ENCODE peak calls at places on chromosomes 6 and 20, in nine cellular contexts. One of them, this sample, is unnamed.

GRCh38 chr6:170092826-170093225 is 198.1 kb downstream of the DLL1 start:
- DNase-seq in IMR-90: no peak
- DNase-seq in spleen: peak; percentile 36
- DNase-seq in BJ: no peak
- DNase-seq in endothelial cell of umbilical vein: no peak
- DNase-seq in Panc1: no peak
- DNase-seq in OCI-LY7: no peak
- DNase-seq in fibroblast of lung: no peak
- DNase-seq in Peyer's patch: no peak
- DNase-seq in this sample: no peak

GRCh38 chr20:444862-445426 is 17.4 kb downstream of the TBC1D20 start:
- DNase-seq in IMR-90: peak; percentile 60
- DNase-seq in spleen: no peak
- DNase-seq in BJ: peak; percentile 39
- DNase-seq in endothelial cell of umbilical vein: peak; percentile 42
- DNase-seq in Panc1: no peak
- DNase-seq in OCI-LY7: no peak
- DNase-seq in fibroblast of lung: peak; percentile 40
- DNase-seq in Peyer's patch: no peak
- DNase-seq in this sample: peak; percentile 10

GRCh38 chr6:38715016-38715809 is at the start of gene DNAH8:
- DNase-seq in IMR-90: no peak
- DNase-seq in spleen: peak; percentile 75
- DNase-seq in BJ: no peak
- DNase-seq in endothelial cell of umbilical vein: no peak
- DNase-seq in Panc1: no peak
- DNase-seq in OCI-LY7: no peak
- DNase-seq in fibroblast of lung: peak; percentile 18
- DNase-seq in Peyer's patch: no peak
- DNase-seq in this sample: no peak

GRCh38 chr6:147390909-147391536 is 117.5 kb upstream of the SAMD5 start:
- DNase-seq in IMR-90: peak; percentile 39
- DNase-seq in spleen: no peak
- DNase-seq in BJ: no peak
- DNase-seq in endothelial cell of umbilical vein: peak; percentile 52
- DNase-seq in Panc1: no peak
- DNase-seq in OCI-LY7: peak; percentile 25
- DNase-seq in fibroblast of lung: peak; percentile 15
- DNase-seq in Peyer's patch: no peak
- DNase-seq in this sample: peak; percentile 34

GRCh38 chr6:128694303-128695009 is 174.1 kb upstream of the PTPRK start:
- DNase-seq in IMR-90: no peak
- DNase-seq in spleen: no peak
- DNase-seq in BJ: no peak
- DNase-seq in endothelial cell of umbilical vein: peak; percentile 38
- DNase-seq in Panc1: no peak
- DNase-seq in OCI-LY7: no peak
- DNase-seq in fibroblast of lung: no peak
- DNase-seq in Peyer's patch: no peak
- DNase-seq in this sample: no peak

GRCh38 chr6:105798057-105798456 is 288.1 kb upstream of the PRDM1 start:
- DNase-seq in IMR-90: peak; percentile 81
- DNase-seq in spleen: no peak
- DNase-seq in BJ: peak; percentile 97
- DNase-seq in endothelial cell of umbilical vein: no peak
- DNase-seq in Panc1: no peak
- DNase-seq in OCI-LY7: no peak
- DNase-seq in fibroblast of lung: peak; percentile 37
- DNase-seq in Peyer's patch: no peak
- DNase-seq in this sample: no peak

GRCh38 chr6:105326216-105326615 is 76.7 kb downstream of the PREP start:
- DNase-seq in IMR-90: peak; percentile 76
- DNase-seq in spleen: no peak
- DNase-seq in BJ: peak; percentile 26
- DNase-seq in endothelial cell of umbilical vein: peak; percentile 76
- DNase-seq in Panc1: no peak
- DNase-seq in OCI-LY7: no peak
- DNase-seq in fibroblast of lung: peak; percentile 90
- DNase-seq in Peyer's patch: no peak
- DNase-seq in this sample: no peak

GRCh38 chr6:43089467-43089866 is 13.4 kb downstream of the PTK7 start:
- DNase-seq in IMR-90: no peak
- DNase-seq in spleen: peak; percentile 2
- DNase-seq in BJ: no peak
- DNase-seq in endothelial cell of umbilical vein: no peak
- DNase-seq in Panc1: no peak
- DNase-seq in OCI-LY7: no peak
- DNase-seq in fibroblast of lung: no peak
- DNase-seq in Peyer's patch: no peak
- DNase-seq in this sample: no peak

GRCh38 chr6:161583561-161583960 is 309.7 kb upstream of the AGPAT4 start:
- DNase-seq in IMR-90: no peak
- DNase-seq in spleen: no peak
- DNase-seq in BJ: no peak
- DNase-seq in endothelial cell of umbilical vein: no peak
- DNase-seq in Panc1: no peak
- DNase-seq in OCI-LY7: no peak
- DNase-seq in fibroblast of lung: no peak
- DNase-seq in Peyer's patch: no peak
- DNase-seq in this sample: peak; percentile 52

GRCh38 chr20:35523298-35523888 is 6.1 kb downstream of the C20orf173 start:
- DNase-seq in IMR-90: no peak
- DNase-seq in spleen: no peak
- DNase-seq in BJ: no peak
- DNase-seq in endothelial cell of umbilical vein: no peak
- DNase-seq in Panc1: no peak
- DNase-seq in OCI-LY7: peak; percentile 41
- DNase-seq in fibroblast of lung: no peak
- DNase-seq in Peyer's patch: peak; percentile 37
- DNase-seq in this sample: peak; percentile 12

GRCh38 chr6:138662474-138662873 is 111.1 kb upstream of the CCDC28A start:
- DNase-seq in IMR-90: peak; percentile 73
- DNase-seq in spleen: no peak
- DNase-seq in BJ: no peak
- DNase-seq in endothelial cell of umbilical vein: no peak
- DNase-seq in Panc1: peak; percentile 82
- DNase-seq in OCI-LY7: no peak
- DNase-seq in fibroblast of lung: peak; percentile 22
- DNase-seq in Peyer's patch: no peak
- DNase-seq in this sample: peak; percentile 99

GRCh38 chr6:139981810-139982550 is 607.5 kb upstream of the CITED2 start:
- DNase-seq in IMR-90: peak; percentile 80
- DNase-seq in spleen: no peak
- DNase-seq in BJ: no peak
- DNase-seq in endothelial cell of umbilical vein: peak; percentile 82
- DNase-seq in Panc1: peak; percentile 59
- DNase-seq in OCI-LY7: no peak
- DNase-seq in fibroblast of lung: peak; percentile 61
- DNase-seq in Peyer's patch: no peak
- DNase-seq in this sample: peak; percentile 39

GRCh38 chr6:104682722-104683643 is 176.7 kb downstream of the HACE1 start:
- DNase-seq in IMR-90: peak; percentile 59
- DNase-seq in spleen: peak; percentile 86
- DNase-seq in BJ: no peak
- DNase-seq in endothelial cell of umbilical vein: peak; percentile 56
- DNase-seq in Panc1: no peak
- DNase-seq in OCI-LY7: peak; percentile 63
- DNase-seq in fibroblast of lung: peak; percentile 39
- DNase-seq in Peyer's patch: peak; percentile 27
- DNase-seq in this sample: peak; percentile 40

GRCh38 chr6:133191323-133191722 is 49.8 kb upstream of the EYA4 start:
- DNase-seq in IMR-90: no peak
- DNase-seq in spleen: no peak
- DNase-seq in BJ: no peak
- DNase-seq in endothelial cell of umbilical vein: no peak
- DNase-seq in Panc1: no peak
- DNase-seq in OCI-LY7: no peak
- DNase-seq in fibroblast of lung: no peak
- DNase-seq in Peyer's patch: no peak
- DNase-seq in this sample: no peak
- TF ChIP-seq CTCF in IMR-90: no peak
- TF ChIP-seq CTCF in spleen: no peak
- TF ChIP-seq CTCF in BJ: no peak
- TF ChIP-seq CTCF in endothelial cell of umbilical vein: no peak
- TF ChIP-seq CTCF in Panc1: no peak
- TF ChIP-seq CTCF in OCI-LY7: no peak
- TF ChIP-seq CTCF in fibroblast of lung: no peak
- TF ChIP-seq CTCF in Peyer's patch: no peak
- TF ChIP-seq CTCF in this sample: no peak

DNA sequence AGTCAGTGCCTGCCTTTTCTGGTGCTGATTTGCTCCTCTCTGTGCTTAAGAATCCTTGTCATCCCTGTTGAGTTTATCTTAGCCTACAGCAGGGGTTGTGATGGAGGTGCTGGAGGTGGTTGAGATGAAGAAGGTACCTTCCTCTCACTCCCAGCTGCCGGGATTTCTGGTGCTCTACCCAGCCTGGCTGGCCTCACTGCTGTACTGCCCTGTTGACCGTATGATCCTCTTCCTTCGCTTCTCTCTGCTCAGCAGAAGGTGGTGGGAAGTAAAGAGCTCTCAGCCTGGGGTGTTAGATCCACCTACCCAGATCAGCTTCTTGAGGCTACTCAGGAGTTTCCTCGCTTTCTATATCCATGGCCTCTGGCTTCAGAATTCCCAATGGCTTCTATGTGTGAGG is 101.0 kb upstream of the NXT1 start:
- DNase-seq in IMR-90: no peak
- DNase-seq in spleen: peak; percentile 35
- DNase-seq in BJ: no peak
- DNase-seq in endothelial cell of umbilical vein: no peak
- DNase-seq in Panc1: no peak
- DNase-seq in OCI-LY7: no peak
- DNase-seq in fibroblast of lung: no peak
- DNase-seq in Peyer's patch: no peak
- DNase-seq in this sample: no peak
- H3K36me3 ChIP-seq in IMR-90: no peaks in the 10 kb centered on the region
- H3K36me3 ChIP-seq in spleen: no peaks in the 10 kb centered on the region
- H3K36me3 ChIP-seq in BJ: no peaks in the 10 kb centered on the region
- H3K36me3 ChIP-seq in endothelial cell of umbilical vein: no peaks in the 10 kb centered on the region
- H3K36me3 ChIP-seq in Panc1: no peaks in the 10 kb centered on the region
- H3K36me3 ChIP-seq in OCI-LY7: no peaks in the 10 kb centered on the region
- H3K36me3 ChIP-seq in fibroblast of lung: no peaks in the 10 kb centered on the region
- H3K36me3 ChIP-seq in Peyer's patch: no peaks in the 10 kb centered on the region
- H3K36me3 ChIP-seq in this sample: no peaks in the 10 kb centered on the region

DNA sequence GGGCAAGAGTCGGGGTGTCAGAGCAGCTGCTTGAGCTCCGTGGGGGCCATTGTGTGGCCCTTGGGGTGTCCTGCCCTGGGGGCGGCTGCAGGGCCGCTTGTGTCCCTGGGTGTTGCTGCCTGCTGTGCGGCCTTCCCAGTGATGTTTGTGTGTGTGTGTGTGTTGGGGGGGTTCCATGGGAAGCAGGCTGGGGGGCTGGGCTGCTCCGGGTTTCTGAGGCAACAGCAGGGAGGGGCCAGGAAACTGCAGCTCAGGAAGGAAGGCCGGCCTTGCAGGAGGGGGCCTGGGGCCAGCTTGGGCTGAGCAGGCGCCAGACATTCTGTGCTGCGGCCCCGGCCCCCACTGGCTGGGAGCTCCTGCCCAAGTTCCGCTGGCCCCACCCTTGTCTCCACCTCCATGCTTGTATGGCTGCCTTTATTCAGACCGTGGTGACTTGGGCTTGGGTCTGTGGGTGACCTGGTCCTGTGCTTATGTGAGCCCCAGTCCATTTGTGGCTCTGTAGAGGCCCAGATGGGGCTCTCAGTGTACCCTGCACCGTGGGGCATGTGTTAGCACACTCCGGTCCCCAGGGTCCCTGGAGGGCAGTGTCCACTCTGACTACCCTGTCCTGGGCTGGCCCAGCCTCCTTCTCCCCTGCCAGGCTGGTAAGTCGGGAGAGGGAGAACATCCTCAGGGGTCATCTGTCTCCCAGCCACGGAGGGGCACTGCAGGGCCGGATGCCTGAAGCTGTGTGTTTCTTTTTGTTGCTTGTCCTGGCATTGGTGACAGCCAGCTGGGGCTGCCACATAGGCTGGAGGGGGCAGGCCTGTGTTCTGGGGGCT is 4.6 kb upstream of the SOX18 start:
- DNase-seq in IMR-90: no peak
- DNase-seq in spleen: peak; percentile 90
- DNase-seq in BJ: no peak
- DNase-seq in endothelial cell of umbilical vein: peak; percentile 90
- DNase-seq in Panc1: no peak
- DNase-seq in OCI-LY7: peak; percentile 69
- DNase-seq in fibroblast of lung: no peak
- DNase-seq in Peyer's patch: no peak
- DNase-seq in this sample: no peak
- TF ChIP-seq CTCF in IMR-90: peak; percentile 32
- TF ChIP-seq CTCF in spleen: no peak
- TF ChIP-seq CTCF in BJ: peak; percentile 15
- TF ChIP-seq CTCF in endothelial cell of umbilical vein: peak; percentile 48
- TF ChIP-seq CTCF in Panc1: peak; percentile 72
- TF ChIP-seq CTCF in OCI-LY7: peak; percentile 72
- TF ChIP-seq CTCF in fibroblast of lung: peak; percentile 26
- TF ChIP-seq CTCF in Peyer's patch: no peak
- TF ChIP-seq CTCF in this sample: peak; percentile 9

GRCh38 chr6:151255811-151256210 is 16.0 kb downstream of the AKAP12 start:
- DNase-seq in IMR-90: no peak
- DNase-seq in spleen: no peak
- DNase-seq in BJ: no peak
- DNase-seq in endothelial cell of umbilical vein: no peak
- DNase-seq in Panc1: no peak
- DNase-seq in OCI-LY7: no peak
- DNase-seq in fibroblast of lung: no peak
- DNase-seq in Peyer's patch: no peak
- DNase-seq in this sample: no peak

GRCh38 chr6:151257984-151258445 is 18.2 kb downstream of the AKAP12 start:
- DNase-seq in IMR-90: peak; percentile 52
- DNase-seq in spleen: no peak
- DNase-seq in BJ: no peak
- DNase-seq in endothelial cell of umbilical vein: no peak
- DNase-seq in Panc1: no peak
- DNase-seq in OCI-LY7: no peak
- DNase-seq in fibroblast of lung: peak; percentile 43
- DNase-seq in Peyer's patch: no peak
- DNase-seq in this sample: no peak

GRCh38 chr6:151263035-151263434 is 23.3 kb downstream of the AKAP12 start:
- DNase-seq in IMR-90: no peak
- DNase-seq in spleen: no peak
- DNase-seq in BJ: no peak
- DNase-seq in endothelial cell of umbilical vein: no peak
- DNase-seq in Panc1: no peak
- DNase-seq in OCI-LY7: no peak
- DNase-seq in fibroblast of lung: no peak
- DNase-seq in Peyer's patch: no peak
- DNase-seq in this sample: no peak

GRCh38 chr6:151263967-151264366 is 24.2 kb downstream of the AKAP12 start:
- DNase-seq in IMR-90: no peak
- DNase-seq in spleen: no peak
- DNase-seq in BJ: no peak
- DNase-seq in endothelial cell of umbilical vein: no peak
- DNase-seq in Panc1: no peak
- DNase-seq in OCI-LY7: no peak
- DNase-seq in fibroblast of lung: peak; percentile 69
- DNase-seq in Peyer's patch: no peak
- DNase-seq in this sample: peak; percentile 38

GRCh38 chr6:151260191-151260590 is 20.4 kb downstream of the AKAP12 start:
- DNase-seq in IMR-90: no peak
- DNase-seq in spleen: no peak
- DNase-seq in BJ: no peak
- DNase-seq in endothelial cell of umbilical vein: no peak
- DNase-seq in Panc1: no peak
- DNase-seq in OCI-LY7: no peak
- DNase-seq in fibroblast of lung: peak; percentile 33
- DNase-seq in Peyer's patch: no peak
- DNase-seq in this sample: no peak
- H3K36me3 ChIP-seq in IMR-90: peaks cover 3% of the 10 kb centered on the region
- H3K36me3 ChIP-seq in spleen: no peaks in the 10 kb centered on the region
- H3K36me3 ChIP-seq in BJ: no peaks in the 10 kb centered on the region
- H3K36me3 ChIP-seq in endothelial cell of umbilical vein: no peaks in the 10 kb centered on the region
- H3K36me3 ChIP-seq in Panc1: no peaks in the 10 kb centered on the region
- H3K36me3 ChIP-seq in OCI-LY7: no peaks in the 10 kb centered on the region
- H3K36me3 ChIP-seq in fibroblast of lung: no peaks in the 10 kb centered on the region
- H3K36me3 ChIP-seq in Peyer's patch: no peaks in the 10 kb centered on the region
- H3K36me3 ChIP-seq in this sample: no peaks in the 10 kb centered on the region

GRCh38 chr20:42483694-42484303 is 705.9 kb downstream of the PTPRT start:
- DNase-seq in IMR-90: no peak
- DNase-seq in spleen: no peak
- DNase-seq in BJ: no peak
- DNase-seq in endothelial cell of umbilical vein: no peak
- DNase-seq in Panc1: no peak
- DNase-seq in OCI-LY7: peak; percentile 30
- DNase-seq in fibroblast of lung: no peak
- DNase-seq in Peyer's patch: no peak
- DNase-seq in this sample: no peak
- TF ChIP-seq CTCF in IMR-90: no peak
- TF ChIP-seq CTCF in spleen: no peak
- TF ChIP-seq CTCF in BJ: no peak
- TF ChIP-seq CTCF in endothelial cell of umbilical vein: no peak
- TF ChIP-seq CTCF in Panc1: peak; percentile 57
- TF ChIP-seq CTCF in OCI-LY7: peak; percentile 74
- TF ChIP-seq CTCF in fibroblast of lung: no peak
- TF ChIP-seq CTCF in Peyer's patch: no peak
- TF ChIP-seq CTCF in this sample: no peak